ENCODE peak calls at places on chromosomes 7 and 10, in six cellular contexts. One of them, this sample, is unnamed.

GRCh38 chr7:38855389-38855788 is 53.6 kb downstream of the VPS41 start:
- DNase-seq in NCI-H1105: no peak
- DNase-seq in GM18507: no peak
- DNase-seq in effector CD4-positive, alpha-beta T cell: no peak
- DNase-seq in occipital lobe: no peak
- DNase-seq in activated CD4-positive, CD25-positive, alpha-beta regulatory T cell: no peak
- DNase-seq in this sample: no peak

GRCh38 chr10:74991435-74991834 is 120.0 kb upstream of the SAMD8 start:
- DNase-seq in NCI-H1105: no peak
- DNase-seq in GM18507: no peak
- DNase-seq in effector CD4-positive, alpha-beta T cell: no peak
- DNase-seq in occipital lobe: no peak
- DNase-seq in activated CD4-positive, CD25-positive, alpha-beta regulatory T cell: no peak
- DNase-seq in this sample: no peak

GRCh38 chr7:50474382-50475155 is 24.4 kb upstream of the FIGNL1 start:
- DNase-seq in NCI-H1105: no peak
- DNase-seq in GM18507: no peak
- DNase-seq in effector CD4-positive, alpha-beta T cell: no peak
- DNase-seq in occipital lobe: no peak
- DNase-seq in activated CD4-positive, CD25-positive, alpha-beta regulatory T cell: no peak
- DNase-seq in this sample: no peak

GRCh38 chr7:80795174-80795573 is 123.7 kb downstream of the SEMA3C start:
- DNase-seq in NCI-H1105: no peak
- DNase-seq in GM18507: no peak
- DNase-seq in effector CD4-positive, alpha-beta T cell: no peak
- DNase-seq in occipital lobe: no peak
- DNase-seq in activated CD4-positive, CD25-positive, alpha-beta regulatory T cell: no peak
- DNase-seq in this sample: no peak

GRCh38 chr7:68406480-68406879 is 1191.8 kb upstream of the AUTS2 start:
- DNase-seq in NCI-H1105: no peak
- DNase-seq in GM18507: no peak
- DNase-seq in effector CD4-positive, alpha-beta T cell: no peak
- DNase-seq in occipital lobe: no peak
- DNase-seq in activated CD4-positive, CD25-positive, alpha-beta regulatory T cell: no peak
- DNase-seq in this sample: no peak

GRCh38 chr10:20630092-20630643 is 266.9 kb downstream of the NEBL start:
- DNase-seq in NCI-H1105: no peak
- DNase-seq in GM18507: no peak
- DNase-seq in effector CD4-positive, alpha-beta T cell: no peak
- DNase-seq in occipital lobe: no peak
- DNase-seq in activated CD4-positive, CD25-positive, alpha-beta regulatory T cell: no peak
- DNase-seq in this sample: no peak

GRCh38 chr7:22653981-22654380 is 73.0 kb upstream of the IL6 start:
- DNase-seq in NCI-H1105: peak; percentile 53
- DNase-seq in GM18507: no peak
- DNase-seq in effector CD4-positive, alpha-beta T cell: no peak
- DNase-seq in occipital lobe: no peak
- DNase-seq in activated CD4-positive, CD25-positive, alpha-beta regulatory T cell: no peak
- DNase-seq in this sample: no peak

GRCh38 chr7:100540073-100540723 is 1.2 kb downstream of the AGFG2 start:
- DNase-seq in NCI-H1105: no peak
- DNase-seq in GM18507: no peak
- DNase-seq in effector CD4-positive, alpha-beta T cell: no peak
- DNase-seq in occipital lobe: no peak
- DNase-seq in activated CD4-positive, CD25-positive, alpha-beta regulatory T cell: no peak
- DNase-seq in this sample: no peak

GRCh38 chr7:116560021-116560970 is 35.5 kb downstream of the CAV1 start:
- DNase-seq in NCI-H1105: peak; percentile 53
- DNase-seq in GM18507: no peak
- DNase-seq in effector CD4-positive, alpha-beta T cell: no peak
- DNase-seq in occipital lobe: no peak
- DNase-seq in activated CD4-positive, CD25-positive, alpha-beta regulatory T cell: no peak
- DNase-seq in this sample: no peak

GRCh38 chr7:72170489-72170888 is 241.6 kb downstream of the CALN1 start:
- DNase-seq in NCI-H1105: no peak
- DNase-seq in GM18507: no peak
- DNase-seq in effector CD4-positive, alpha-beta T cell: no peak
- DNase-seq in occipital lobe: no peak
- DNase-seq in activated CD4-positive, CD25-positive, alpha-beta regulatory T cell: no peak
- DNase-seq in this sample: no peak

GRCh38 chr7:7236041-7236440 is 53.7 kb downstream of the C1GALT1 start:
- DNase-seq in NCI-H1105: no peak
- DNase-seq in GM18507: no peak
- DNase-seq in effector CD4-positive, alpha-beta T cell: no peak
- DNase-seq in occipital lobe: no peak
- DNase-seq in activated CD4-positive, CD25-positive, alpha-beta regulatory T cell: no peak
- DNase-seq in this sample: no peak

GRCh38 chr10:124609698-124610097 is 134.5 kb downstream of the FAM53B start:
- DNase-seq in NCI-H1105: no peak
- DNase-seq in GM18507: no peak
- DNase-seq in effector CD4-positive, alpha-beta T cell: no peak
- DNase-seq in occipital lobe: no peak
- DNase-seq in activated CD4-positive, CD25-positive, alpha-beta regulatory T cell: no peak
- DNase-seq in this sample: no peak

GRCh38 chr10:70130878-70131559 is 1.6 kb downstream of the AIFM2 start:
- DNase-seq in NCI-H1105: no peak
- DNase-seq in GM18507: no peak
- DNase-seq in effector CD4-positive, alpha-beta T cell: no peak
- DNase-seq in occipital lobe: no peak
- DNase-seq in activated CD4-positive, CD25-positive, alpha-beta regulatory T cell: no peak
- DNase-seq in this sample: no peak

GRCh38 chr10:118241229-118242137 is 100.6 kb downstream of the FAM204A start:
- DNase-seq in NCI-H1105: peak; percentile 34
- DNase-seq in GM18507: no peak
- DNase-seq in effector CD4-positive, alpha-beta T cell: peak; percentile 54
- DNase-seq in occipital lobe: peak; percentile 54
- DNase-seq in activated CD4-positive, CD25-positive, alpha-beta regulatory T cell: peak; percentile 34
- DNase-seq in this sample: peak; percentile 21

GRCh38 chr7:28041508-28042314 is 138.9 kb downstream of the JAZF1 start:
- DNase-seq in NCI-H1105: no peak
- DNase-seq in GM18507: no peak
- DNase-seq in effector CD4-positive, alpha-beta T cell: no peak
- DNase-seq in occipital lobe: no peak
- DNase-seq in activated CD4-positive, CD25-positive, alpha-beta regulatory T cell: no peak
- DNase-seq in this sample: no peak

GRCh38 chr7:608954-609711 is 89.5 kb upstream of the PDGFA start:
- DNase-seq in NCI-H1105: no peak
- DNase-seq in GM18507: no peak
- DNase-seq in effector CD4-positive, alpha-beta T cell: no peak
- DNase-seq in occipital lobe: no peak
- DNase-seq in activated CD4-positive, CD25-positive, alpha-beta regulatory T cell: no peak
- DNase-seq in this sample: no peak

GRCh38 chr10:89861584-89862287 is 160.3 kb downstream of the KIF20B start:
- DNase-seq in NCI-H1105: no peak
- DNase-seq in GM18507: no peak
- DNase-seq in effector CD4-positive, alpha-beta T cell: no peak
- DNase-seq in occipital lobe: no peak
- DNase-seq in activated CD4-positive, CD25-positive, alpha-beta regulatory T cell: no peak
- DNase-seq in this sample: no peak

GRCh38 chr10:47050618-47051455 is 139.6 kb downstream of the PTPN20 start:
- DNase-seq in NCI-H1105: no peak
- DNase-seq in GM18507: no peak
- DNase-seq in effector CD4-positive, alpha-beta T cell: no peak
- DNase-seq in occipital lobe: no peak
- DNase-seq in activated CD4-positive, CD25-positive, alpha-beta regulatory T cell: no peak
- DNase-seq in this sample: no peak

GRCh38 chr7:140923358-140924006 is 1.2 kb downstream of the BRAF start:
- DNase-seq in NCI-H1105: no peak
- DNase-seq in GM18507: no peak
- DNase-seq in effector CD4-positive, alpha-beta T cell: no peak
- DNase-seq in occipital lobe: no peak
- DNase-seq in activated CD4-positive, CD25-positive, alpha-beta regulatory T cell: no peak
- DNase-seq in this sample: no peak

GRCh38 chr10:80204801-80205477 is 398 bp downstream of the ANXA11 start:
- DNase-seq in NCI-H1105: no peak
- DNase-seq in GM18507: no peak
- DNase-seq in effector CD4-positive, alpha-beta T cell: peak; percentile 29
- DNase-seq in occipital lobe: no peak
- DNase-seq in activated CD4-positive, CD25-positive, alpha-beta regulatory T cell: no peak
- DNase-seq in this sample: peak; percentile 48

GRCh38 chr10:87973635-87974034 is 110.2 kb downstream of the PTEN start:
- DNase-seq in NCI-H1105: no peak
- DNase-seq in GM18507: no peak
- DNase-seq in effector CD4-positive, alpha-beta T cell: no peak
- DNase-seq in occipital lobe: no peak
- DNase-seq in activated CD4-positive, CD25-positive, alpha-beta regulatory T cell: no peak
- DNase-seq in this sample: no peak

GRCh38 chr10:50469778-50470193 is 154.0 kb downstream of the SGMS1 start:
- DNase-seq in NCI-H1105: no peak
- DNase-seq in GM18507: no peak
- DNase-seq in effector CD4-positive, alpha-beta T cell: no peak
- DNase-seq in occipital lobe: no peak
- DNase-seq in activated CD4-positive, CD25-positive, alpha-beta regulatory T cell: no peak
- DNase-seq in this sample: no peak

GRCh38 chr10:120266037-120266436 is 191.0 kb upstream of the PLPP4 start:
- DNase-seq in NCI-H1105: no peak
- DNase-seq in GM18507: no peak
- DNase-seq in effector CD4-positive, alpha-beta T cell: no peak
- DNase-seq in occipital lobe: no peak
- DNase-seq in activated CD4-positive, CD25-positive, alpha-beta regulatory T cell: no peak
- DNase-seq in this sample: no peak

GRCh38 chr7:4702961-4703512 is 20.9 kb downstream of the FOXK1 start:
- DNase-seq in NCI-H1105: no peak
- DNase-seq in GM18507: no peak
- DNase-seq in effector CD4-positive, alpha-beta T cell: no peak
- DNase-seq in occipital lobe: no peak
- DNase-seq in activated CD4-positive, CD25-positive, alpha-beta regulatory T cell: no peak
- DNase-seq in this sample: no peak

GRCh38 chr10:63702107-63702506 is 180.9 kb downstream of the REEP3 start:
- DNase-seq in NCI-H1105: no peak
- DNase-seq in GM18507: no peak
- DNase-seq in effector CD4-positive, alpha-beta T cell: no peak
- DNase-seq in occipital lobe: no peak
- DNase-seq in activated CD4-positive, CD25-positive, alpha-beta regulatory T cell: no peak
- DNase-seq in this sample: no peak

GRCh38 chr7:88306590-88307048 is at the start of gene STEAP4:
- DNase-seq in NCI-H1105: no peak
- DNase-seq in GM18507: no peak
- DNase-seq in effector CD4-positive, alpha-beta T cell: no peak
- DNase-seq in occipital lobe: peak; percentile 4
- DNase-seq in activated CD4-positive, CD25-positive, alpha-beta regulatory T cell: no peak
- DNase-seq in this sample: no peak

GRCh38 chr7:116679495-116679894 is 7.5 kb downstream of the MET start:
- DNase-seq in NCI-H1105: peak; percentile 35
- DNase-seq in GM18507: no peak
- DNase-seq in effector CD4-positive, alpha-beta T cell: no peak
- DNase-seq in occipital lobe: no peak
- DNase-seq in activated CD4-positive, CD25-positive, alpha-beta regulatory T cell: no peak
- DNase-seq in this sample: no peak